ENCODE peak calls at places on chromosomes 5 and 9, in five cellular contexts. R is H9; W is adrenal gland; E is NCI-H1092 treated with DMSO at 0.1 percent for 48 hours; Z is stimulated activated CD4-positive, alpha-beta T cell treated with anti-CD3 and anti-CD28 coated beads, Interleukin-1b, Interleukin-23, amount 100 ng/mL, for 4 hours. A is an unnamed sample.

GRCh38 chr5:95600557-95600956 is 19.3 kb upstream of the GPR150 start:
- DNase-seq in R (no peak), W (no peak), E (no peak), Z (no peak), A (no peak)

GRCh38 chr5:11709021-11709420 is 195.2 kb downstream of the CTNND2 start:
- DNase-seq in R (no peak), W (no peak), E (no peak), Z (no peak), A (no peak)

GRCh38 chr5:136202800-136203199 is 9.8 kb upstream of the SMIM32 start:
- DNase-seq in R (peak), W (no peak), E (no peak), Z (no peak), A (no peak)

GRCh38 chr5:14743601-14744295 is 79.2 kb downstream of the OTULIN start:
- DNase-seq in R (no peak), W (no peak), E (no peak), Z (no peak), A (no peak)

GRCh38 chr5:86979801-86980510 is 287.7 kb upstream of the RASA1 start:
- DNase-seq in R (no peak), W (no peak), E (no peak), Z (no peak), A (no peak)

GRCh38 chr5:60677831-60678664 is 21.9 kb downstream of the DEPDC1B start:
- DNase-seq in R (no peak), W (no peak), E (peak), Z (no peak), A (peak)

GRCh38 chr9:109968702-109969450 is 188.9 kb downstream of the PALM2AKAP2 start:
- DNase-seq in R (peak), W (peak), E (peak), Z (no peak), A (no peak)

GRCh38 chr5:1692381-1692780 is 107.3 kb downstream of the MRPL36 start:
- DNase-seq in R (no peak), W (no peak), E (no peak), Z (no peak), A (no peak)

GRCh38 chr5:1801061-1801953 is at the start of gene NDUFS6:
- DNase-seq in R (peak), W (peak), E (peak), Z (peak), A (peak)

GRCh38 chr9:111066427-111066826 is 28.2 kb upstream of the LPAR1 start:
- DNase-seq in R (no peak), W (no peak), E (no peak), Z (no peak), A (no peak)

GRCh38 chr9:134187110-134187531 is 22.8 kb upstream of the RNU6ATAC start:
- DNase-seq in R (no peak), W (peak), E (no peak), Z (no peak), A (peak)

GRCh38 chr5:14216902-14217301 is 73.8 kb downstream of the TRIO start:
- DNase-seq in R (peak), W (no peak), E (no peak), Z (no peak), A (no peak)

GRCh38 chr5:17802256-17802655 is 168.0 kb downstream of the TAF11L14 start:
- DNase-seq in R (peak), W (no peak), E (peak), Z (no peak), A (peak)

GRCh38 chr5:57735754-57736153 is 253.1 kb upstream of the ACTBL2 start:
- DNase-seq in R (no peak), W (no peak), E (no peak), Z (no peak), A (no peak)

A was measured in cerebellar cortex.